ENCODE peak calls at places on chromosomes 3 and 15, in eight cellular contexts. Z is H9; H is fibroblast of pulmonary artery; E is GM03348; C is GM23338; P is activated naive CD4-positive, alpha-beta T cell; S is NCI-H526; Q is WERI-Rb-1. J is an unnamed sample.

GRCh38 chr3:7934362-7934761 is 567.3 kb upstream of the LMCD1 start:
- DNase-seq in Z (no peak), H (no peak), E (no peak), C (no peak), P (no peak), S (no peak), Q (no peak), J (no peak)

GRCh38 chr15:89024418-89024817 is 63.8 kb upstream of the ABHD2 start:
- DNase-seq in Z (no peak), H (no peak), E (no peak), C (no peak), P (no peak), S (no peak), Q (no peak), J (no peak)

GRCh38 chr3:50256978-50257890 is 11.7 kb upstream of the SEMA3B start:
- DNase-seq in Z (peak; percentile 74), H (peak; percentile 51), E (no peak), C (peak; percentile 82), P (peak; percentile 24), S (no peak), Q (peak; percentile 84), J (no peak)

GRCh38 chr3:73669268-73669667 is 44.5 kb upstream of the PDZRN3 start:
- DNase-seq in Z (no peak), H (peak; percentile 8), E (peak; percentile 59), C (no peak), P (no peak), S (no peak), Q (no peak), J (peak; percentile 37)

GRCh38 chr3:71512544-71512943 is 71.0 kb downstream of the FOXP1 start:
- DNase-seq in Z (no peak), H (no peak), E (no peak), C (no peak), P (no peak), S (no peak), Q (no peak), J (no peak)

GRCh38 chr3:112643621-112644236 is 2.8 kb upstream of the CCDC80 start:
- DNase-seq in Z (no peak), H (no peak), E (no peak), C (peak; percentile 24), P (no peak), S (no peak), Q (no peak), J (no peak)

GRCh38 chr3:150887031-150887430 is 18.2 kb downstream of the MINDY4B start:
- DNase-seq in Z (no peak), H (peak; percentile 65), E (no peak), C (no peak), P (no peak), S (no peak), Q (no peak), J (no peak)

GRCh38 chr15:85312925-85313324 is 67.5 kb upstream of the AKAP13 start:
- DNase-seq in Z (no peak), H (peak; percentile 76), E (peak; percentile 30), C (peak; percentile 49), P (no peak), S (no peak), Q (no peak), J (no peak)

GRCh38 chr3:117486709-117487394 is 777.3 kb downstream of the TUSC7 start:
- DNase-seq in Z (no peak), H (no peak), E (no peak), C (no peak), P (no peak), S (peak; percentile 11), Q (no peak), J (no peak)

GRCh38 chr3:184791134-184791533 is 20.8 kb upstream of the VPS8 start:
- DNase-seq in Z (no peak), H (no peak), E (no peak), C (no peak), P (no peak), S (no peak), Q (no peak), J (no peak)

GRCh38 chr15:73988075-73988969 is 3.8 kb downstream of the STOML1 start:
- DNase-seq in Z (no peak), H (no peak), E (no peak), C (no peak), P (no peak), S (no peak), Q (no peak), J (no peak)

GRCh38 chr3:112378989-112379692 is 46.2 kb downstream of the CD200 start:
- DNase-seq in Z (no peak), H (peak; percentile 99), E (peak; percentile 30), C (peak; percentile 24), P (no peak), S (no peak), Q (no peak), J (peak; percentile 26)

GRCh38 chr15:82677720-82678323 is 30.7 kb upstream of the CPEB1 start:
- DNase-seq in Z (no peak), H (no peak), E (no peak), C (no peak), P (no peak), S (no peak), Q (no peak), J (no peak)

GRCh38 chr3:196638922-196639516 is 475 bp upstream of the NRROS start:
- DNase-seq in Z (no peak), H (peak; percentile 7), E (peak; percentile 15), C (no peak), P (no peak), S (no peak), Q (no peak), J (no peak)

GRCh38 chr15:47477253-47477652 is 240.1 kb upstream of the SEMA6D start:
- DNase-seq in Z (no peak), H (peak; percentile 43), E (no peak), C (no peak), P (no peak), S (no peak), Q (no peak), J (no peak)

GRCh38 chr3:193869221-193870201 is 266.4 kb upstream of the HES1 start:
- DNase-seq in Z (peak; percentile 88), H (peak; percentile 81), E (no peak), C (peak; percentile 77), P (peak; percentile 9), S (no peak), Q (no peak), J (peak; percentile 88)

GRCh38 chr15:31364301-31365031 is 37.8 kb downstream of the KLF13 start:
- DNase-seq in Z (peak; percentile 63), H (no peak), E (no peak), C (no peak), P (no peak), S (peak; percentile 12), Q (no peak), J (no peak)

GRCh38 chr15:34682673-34683072 is 72.1 kb downstream of the GJD2 start:
- DNase-seq in Z (no peak), H (peak; percentile 11), E (no peak), C (no peak), P (no peak), S (no peak), Q (no peak), J (no peak)

GRCh38 chr3:172043233-172043632 is 3.9 kb downstream of the FNDC3B start:
- DNase-seq in Z (no peak), H (no peak), E (no peak), C (no peak), P (no peak), S (no peak), Q (no peak), J (no peak)

GRCh38 chr3:39915027-39915426 is 105.6 kb downstream of the MYRIP start:
- DNase-seq in Z (no peak), H (no peak), E (no peak), C (no peak), P (no peak), S (no peak), Q (no peak), J (no peak)

GRCh38 chr3:127008236-127008635 is 25.3 kb downstream of the PLXNA1 start:
- DNase-seq in Z (no peak), H (no peak), E (no peak), C (no peak), P (no peak), S (no peak), Q (no peak), J (no peak)

GRCh38 chr15:79881668-79882067 is 15.1 kb downstream of the MTHFS start:
- DNase-seq in Z (no peak), H (no peak), E (no peak), C (no peak), P (no peak), S (no peak), Q (no peak), J (no peak)

GRCh38 chr15:74978503-74978902 is 16.9 kb upstream of the SCAMP5 start:
- DNase-seq in Z (no peak), H (peak; percentile 22), E (peak; percentile 20), C (no peak), P (peak; percentile 35), S (no peak), Q (no peak), J (peak; percentile 62)

GRCh38 chr3:149352556-149352955 is 19.1 kb upstream of the TM4SF18 start:
- DNase-seq in Z (peak; percentile 88), H (peak; percentile 77), E (peak; percentile 83), C (peak; percentile 90), P (no peak), S (peak; percentile 51), Q (peak; percentile 75), J (peak; percentile 88)

GRCh38 chr15:60787737-60788513 is 309.0 kb upstream of the ICE2 start:
- DNase-seq in Z (no peak), H (no peak), E (peak; percentile 24), C (peak; percentile 66), P (peak; percentile 23), S (no peak), Q (no peak), J (no peak)

GRCh38 chr15:95247068-95247984 is 1016.0 kb downstream of the MCTP2 start:
- DNase-seq in Z (no peak), H (peak; percentile 95), E (peak; percentile 69), C (no peak), P (no peak), S (no peak), Q (no peak), J (peak; percentile 88)

GRCh38 chr15:39124155-39124924 is 456.5 kb upstream of the THBS1 start:
- DNase-seq in Z (no peak), H (peak; percentile 61), E (no peak), C (no peak), P (no peak), S (no peak), Q (no peak), J (no peak)

GRCh38 chr3:48997102-48997637 is 7.1 kb downstream of the P4HTM start:
- DNase-seq in Z (no peak), H (no peak), E (no peak), C (no peak), P (no peak), S (no peak), Q (no peak), J (no peak)

GRCh38 chr15:70397816-70398215 is 300.1 kb upstream of the TLE3 start:
- DNase-seq in Z (no peak), H (no peak), E (no peak), C (peak; percentile 11), P (no peak), S (no peak), Q (no peak), J (no peak)

GRCh38 chr15:27937873-27938272 is 161.2 kb downstream of the OCA2 start:
- DNase-seq in Z (no peak), H (no peak), E (no peak), C (no peak), P (no peak), S (no peak), Q (no peak), J (no peak)

GRCh38 chr3:112200317-112200666 is 67.2 kb upstream of the GCSAM start:
- DNase-seq in Z (no peak), H (no peak), E (no peak), C (no peak), P (no peak), S (no peak), Q (no peak), J (no peak)

GRCh38 chr3:124272611-124273151 is 280.8 kb upstream of the ROPN1 start:
- DNase-seq in Z (no peak), H (peak; percentile 34), E (no peak), C (no peak), P (no peak), S (no peak), Q (no peak), J (peak; percentile 26)

GRCh38 chr15:74775132-74775562 is 6.7 kb upstream of the CSK start:
- DNase-seq in Z (no peak), H (no peak), E (no peak), C (no peak), P (no peak), S (no peak), Q (no peak), J (no peak)

GRCh38 chr3:183116051-183116614 is 16.8 kb upstream of the MCCC1 start:
- DNase-seq in Z (peak; percentile 98), H (no peak), E (no peak), C (peak; percentile 98), P (peak; percentile 47), S (peak; percentile 98), Q (peak; percentile 84), J (no peak)

J was measured in AG20443.